ENCODE peak calls at places on chromosome 1, in four cellular contexts. O, X, D and S are unnamed samples.

GRCh38 chr1:233440952-233441401 is 113.5 kb downstream of the MAP3K21 start:
- DNase-seq in O (no peak), X (peak; percentile 51), D (no peak), S (peak; percentile 8)

GRCh38 chr1:193406901-193407300 is 220.5 kb upstream of the B3GALT2 start:
- DNase-seq in O (no peak), X (peak; percentile 71), D (no peak), S (peak; percentile 61)

GRCh38 chr1:19435181-19435580 is 50.2 kb downstream of the CAPZB start:
- DNase-seq in O (no peak), X (no peak), D (no peak), S (no peak)

GRCh38 chr1:165828581-165829329 is 1.3 kb downstream of the UCK2 start:
- DNase-seq in O (no peak), X (peak; percentile 89), D (peak; percentile 77), S (peak; percentile 64)

GRCh38 chr1:1290238-1290731 is 10.0 kb downstream of the SCNN1D start:
- DNase-seq in O (peak; percentile 60), X (peak; percentile 60), D (no peak), S (no peak)

GRCh38 chr1:19420606-19421005 is 64.7 kb downstream of the CAPZB start:
- DNase-seq in O (no peak), X (no peak), D (no peak), S (no peak)

GRCh38 chr1:226820935-226821718 is 49.3 kb upstream of the PSEN2 start:
- DNase-seq in O (no peak), X (peak; percentile 98), D (peak; percentile 79), S (peak; percentile 78)

GRCh38 chr1:166166701-166167394 is at the start of gene FAM78B:
- DNase-seq in O (peak; percentile 41), X (peak; percentile 50), D (peak; percentile 81), S (peak; percentile 65)

GRCh38 chr1:199404976-199405375 is 622.5 kb upstream of the NR5A2 start:
- DNase-seq in O (no peak), X (no peak), D (no peak), S (no peak)

GRCh38 chr1:1120866-1121563 is 5.1 kb upstream of the C1orf159 start:
- DNase-seq in O (no peak), X (no peak), D (no peak), S (no peak)

GRCh38 chr1:150881331-150882070 is 5.1 kb upstream of the ARNT start:
- DNase-seq in O (no peak), X (no peak), D (no peak), S (no peak)

GRCh38 chr1:54227091-54227602 is 27.2 kb downstream of the MRPL37 start:
- DNase-seq in O (no peak), X (peak; percentile 37), D (no peak), S (no peak)

GRCh38 chr1:232538224-232538942 is 91.5 kb downstream of the SIPA1L2 start:
- DNase-seq in O (no peak), X (peak; percentile 29), D (no peak), S (no peak)

GRCh38 chr1:162055062-162055461 is 14.4 kb upstream of the NOS1AP start:
- DNase-seq in O (no peak), X (peak; percentile 96), D (no peak), S (no peak)

GRCh38 chr1:213989740-213990472 is 2.1 kb downstream of the PROX1 start:
- DNase-seq in O (no peak), X (no peak), D (no peak), S (no peak)

GRCh38 chr1:4681026-4681425 is 26.6 kb downstream of the AJAP1 start:
- DNase-seq in O (no peak), X (no peak), D (no peak), S (no peak)

GRCh38 chr1:30649321-30649991 is 73.9 kb downstream of the MATN1 start:
- DNase-seq in O (no peak), X (no peak), D (peak; percentile 60), S (no peak)

GRCh38 chr1:64136749-64137568 is 66.5 kb upstream of the UBE2U start:
- DNase-seq in O (peak; percentile 50), X (peak; percentile 81), D (no peak), S (peak; percentile 39)

GRCh38 chr1:3732747-3733602 is 19.3 kb upstream of the CCDC27 start:
- DNase-seq in O (no peak), X (no peak), D (no peak), S (no peak)

GRCh38 chr1:176959461-176959860 is 205.1 kb downstream of the ASTN1 start:
- DNase-seq in O (no peak), X (no peak), D (no peak), S (no peak)

GRCh38 chr1:54241430-54241829 is 41.5 kb downstream of the MRPL37 start:
- DNase-seq in O (no peak), X (no peak), D (no peak), S (no peak)

GRCh38 chr1:203520315-203520714 is 26.4 kb downstream of the OPTC start:
- DNase-seq in O (no peak), X (no peak), D (no peak), S (peak; percentile 43)

GRCh38 chr1:111924786-111925185 is 64.7 kb downstream of the KCND3 start:
- DNase-seq in O (no peak), X (no peak), D (peak; percentile 56), S (no peak)

GRCh38 chr1:96865731-96866684 is 144.4 kb downstream of the PTBP2 start:
- DNase-seq in O (no peak), X (peak; percentile 97), D (no peak), S (no peak)

GRCh38 chr1:167297222-167298214 is 76.8 kb downstream of the POU2F1 start:
- DNase-seq in O (no peak), X (peak; percentile 28), D (no peak), S (no peak)